ENCODE peak calls at places on chromosomes 16 and 17, in nine cellular contexts. N is A549, D is right cardiac atrium, Y is heart right ventricle, U is mesenchymal stem cell, E is RWPE2, H is lung, M is HCT116, W is IMR-90. Z is an unnamed sample. For H3K9me3, the result is how much of the 10 kb centered on the place peaks cover.

GRCh38 chr17:30482555-30482954 is 5.3 kb downstream of the GOSR1 start:
- DNase-seq in N (no peak), D (no peak), Y (no peak), U (no peak), E (no peak), H (no peak), M (no peak), W (no peak), Z (no peak)

GRCh38 chr17:55731586-55732250 is 9.1 kb upstream of the TMEM100 start:
- DNase-seq in N (no peak), D (peak), Y (peak), U (peak), E (no peak), H (no peak), M (no peak), W (peak), Z (no peak)

GRCh38 chr16:53041196-53041977 is 11.3 kb downstream of the CHD9NB start:
- DNase-seq in N (no peak), D (peak), Y (peak), U (peak), E (peak), H (no peak), M (no peak), W (peak), Z (no peak)

GRCh38 chr16:14337303-14338191 is 266.4 kb downstream of the MRTFB start:
- DNase-seq in N (no peak), D (no peak), Y (no peak), U (no peak), E (no peak), H (no peak), M (no peak), W (peak), Z (no peak)

GRCh38 chr17:52025231-52025630 is 133.3 kb downstream of the CA10 start:
- DNase-seq in N (no peak), D (no peak), Y (no peak), U (peak), E (no peak), H (no peak), M (no peak), W (no peak), Z (no peak)

GRCh38 chr17:67203818-67204217 is 41.2 kb downstream of the HELZ start:
- DNase-seq in N (no peak), D (no peak), Y (no peak), U (no peak), E (no peak), H (no peak), M (no peak), W (no peak), Z (no peak)

GRCh38 chr17:67215991-67216421 is 29.0 kb downstream of the HELZ start:
- DNase-seq in N (no peak), D (no peak), Y (no peak), U (no peak), E (no peak), H (no peak), M (no peak), W (no peak), Z (no peak)

GRCh38 chr17:42773290-42774035 is at the start of gene VPS25:
- DNase-seq in N (peak), D (peak), Y (peak), U (peak), E (no peak), H (peak), M (peak), W (peak), Z (peak)

GRCh38 chr17:33689725-33690124 is 396.6 kb upstream of the ASIC2 start:
- DNase-seq in N (peak), D (no peak), Y (no peak), U (no peak), E (no peak), H (no peak), M (no peak), W (no peak), Z (no peak)

GRCh38 chr17:78903101-78903779 is at the start of gene CEP295NL:
- DNase-seq in N (peak), D (peak), Y (no peak), U (peak), E (no peak), H (no peak), M (no peak), W (peak), Z (no peak)

GRCh38 chr16:73040735-73041402 is 7.1 kb downstream of the ZFHX3 start:
- DNase-seq in N (no peak), D (no peak), Y (no peak), U (no peak), E (no peak), H (no peak), M (no peak), W (no peak), Z (no peak)

GRCh38 chr17:81251091-81251942 is 12.2 kb downstream of the NDUFAF8 start:
- DNase-seq in N (no peak), D (peak), Y (no peak), U (no peak), E (no peak), H (no peak), M (no peak), W (no peak), Z (no peak)

GRCh38 chr16:23676924-23677480 is 1.7 kb upstream of the PLK1 start:
- DNase-seq in N (no peak), D (no peak), Y (no peak), U (no peak), E (no peak), H (no peak), M (no peak), W (no peak), Z (no peak)

GRCh38 chr16:12220721-12221120 is 244.2 kb downstream of the SNX29 start:
- DNase-seq in N (no peak), D (no peak), Y (no peak), U (no peak), E (no peak), H (no peak), M (no peak), W (no peak), Z (no peak)

GRCh38 chr17:82021728-82022309 is 859 bp downstream of the CENPX start:
- DNase-seq in N (no peak), D (no peak), Y (no peak), U (peak), E (no peak), H (no peak), M (no peak), W (no peak), Z (no peak)

GRCh38 chr17:4006165-4006589 is 41.9 kb upstream of the ATP2A3 start:
- DNase-seq in N (no peak), D (no peak), Y (no peak), U (no peak), E (no peak), H (peak), M (no peak), W (no peak), Z (no peak)

GRCh38 chr17:73335591-73336503 is 24.0 kb upstream of the CDC42EP4 start:
- DNase-seq in N (peak), D (no peak), Y (no peak), U (no peak), E (no peak), H (no peak), M (no peak), W (no peak), Z (no peak)

GRCh38 chr17:40980594-40980993 is 3.5 kb downstream of the KRT40 start:
- DNase-seq in N (no peak), D (no peak), Y (no peak), U (peak), E (no peak), H (no peak), M (no peak), W (peak), Z (no peak)

GRCh38 chr16:64394061-64394460 is 727.8 kb downstream of the CDH11 start:
- DNase-seq in N (no peak), D (no peak), Y (no peak), U (no peak), E (no peak), H (no peak), M (no peak), W (no peak), Z (no peak)

GRCh38 chr16:55369151-55369550 is 45.1 kb downstream of the IRX6 start:
- DNase-seq in N (no peak), D (no peak), Y (no peak), U (no peak), E (no peak), H (no peak), M (no peak), W (no peak), Z (no peak)

GRCh38 chr17:11944587-11944986 is 52.7 kb downstream of the ZNF18 start:
- DNase-seq in N (peak), D (no peak), Y (no peak), U (no peak), E (no peak), H (no peak), M (peak), W (no peak), Z (no peak)

GRCh38 chr17:76688165-76688622 is 22.6 kb downstream of the MXRA7 start:
- DNase-seq in N (peak), D (peak), Y (no peak), U (no peak), E (no peak), H (no peak), M (no peak), W (no peak), Z (no peak)

GRCh38 chr17:31197991-31198390 is 99.0 kb downstream of the OMG start:
- DNase-seq in N (no peak), D (no peak), Y (no peak), U (no peak), E (no peak), H (no peak), M (no peak), W (peak), Z (no peak)

GRCh38 chr16:8989099-8989878 is 25.6 kb upstream of the USP7 start:
- DNase-seq in N (no peak), D (no peak), Y (no peak), U (peak), E (no peak), H (no peak), M (no peak), W (no peak), Z (no peak)

GRCh38 chr17:29546834-29547233 is 20.0 kb downstream of the ABHD15 start:
- DNase-seq in N (no peak), D (no peak), Y (no peak), U (peak), E (no peak), H (no peak), M (no peak), W (no peak), Z (no peak)

GRCh38 chr17:65170839-65171238 is 33.7 kb downstream of the RGS9 start:
- DNase-seq in N (peak), D (peak), Y (peak), U (peak), E (no peak), H (peak), M (no peak), W (peak), Z (no peak)

GRCh38 chr16:77236063-77236511 is 36.9 kb downstream of the SYCE1L start:
- DNase-seq in N (peak), D (peak), Y (peak), U (peak), E (peak), H (peak), M (no peak), W (peak), Z (peak)

GRCh38 chr17:83203472-83204221 is 124.2 kb downstream of the METRNL start:
- DNase-seq in N (no peak), D (peak), Y (no peak), U (no peak), E (peak), H (no peak), M (no peak), W (no peak), Z (no peak)
- H3K9me3 ChIP-seq in N (under half), D (under half), Y (under half), U (under half), E (under half), H (under half), M (under half), W (under half), Z (under half)

GRCh38 chr17:916315-916714 is 63.3 kb downstream of the NXN start:
- DNase-seq in N (no peak), D (no peak), Y (no peak), U (no peak), E (no peak), H (no peak), M (no peak), W (no peak), Z (no peak)
- H3K27ac ChIP-seq in N (no peak), D (no peak), Y (peak), U (no peak), E (peak), H (peak), M (no peak), W (no peak), Z (no peak)

GRCh38 chr16:15976929-15977637 is 27.7 kb downstream of the ABCC1 start:
- DNase-seq in N (peak), D (peak), Y (no peak), U (peak), E (no peak), H (no peak), M (no peak), W (peak), Z (no peak)
- H3K9me3 ChIP-seq in N (under half), D (under half), Y (under half), U (under half), E (under half), H (under half), M (under half), W (under half), Z (under half)

DNA sequence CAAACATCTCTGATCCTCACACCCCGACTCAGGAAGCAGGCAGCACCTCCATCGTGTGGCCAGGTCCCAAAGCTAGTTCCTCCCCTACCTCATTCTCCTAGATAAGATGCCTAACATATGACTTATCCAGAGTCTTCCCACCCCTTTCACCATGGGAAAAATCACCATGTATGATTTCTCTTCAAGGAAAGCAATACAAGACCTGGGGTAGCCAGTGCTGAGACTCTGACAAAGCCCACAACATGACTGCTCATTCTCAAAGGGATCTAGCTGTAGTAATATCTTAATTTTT is 45.1 kb downstream of the CMTM4 start:
- DNase-seq in N (no peak), D (no peak), Y (no peak), U (no peak), E (no peak), H (no peak), M (no peak), W (no peak), Z (no peak)
- H3K27ac ChIP-seq in N (peak), D (no peak), Y (no peak), U (no peak), E (no peak), H (no peak), M (no peak), W (no peak), Z (no peak)

DNA sequence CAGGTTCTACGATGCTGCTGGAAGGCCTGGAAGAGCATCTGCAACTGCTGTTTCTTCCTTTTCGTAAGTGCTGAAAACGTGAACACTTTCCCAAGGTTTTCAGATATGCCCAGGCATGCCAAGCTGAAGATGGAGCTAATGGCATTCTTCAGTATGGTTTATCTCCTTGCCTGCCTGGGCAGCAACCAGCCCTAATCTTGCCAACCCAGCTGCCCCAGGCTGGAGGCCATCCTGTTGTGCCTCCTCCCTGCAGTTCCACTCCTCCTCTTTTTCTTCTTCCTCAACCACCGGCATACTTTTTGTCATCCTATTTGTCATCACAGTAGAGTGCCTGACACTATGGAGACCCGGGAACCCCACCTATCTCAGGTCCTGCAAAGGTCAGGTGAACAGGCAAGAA is 1849.3 kb downstream of the TP53TG3F start:
- DNase-seq in N (no peak), D (no peak), Y (no peak), U (no peak), E (no peak), H (no peak), M (no peak), W (no peak), Z (no peak)
- H3K9me3 ChIP-seq in N (under half), D (under half), Y (under half), U (under half), E (under half), H (under half), M (under half), W (under half), Z (under half)

DNA sequence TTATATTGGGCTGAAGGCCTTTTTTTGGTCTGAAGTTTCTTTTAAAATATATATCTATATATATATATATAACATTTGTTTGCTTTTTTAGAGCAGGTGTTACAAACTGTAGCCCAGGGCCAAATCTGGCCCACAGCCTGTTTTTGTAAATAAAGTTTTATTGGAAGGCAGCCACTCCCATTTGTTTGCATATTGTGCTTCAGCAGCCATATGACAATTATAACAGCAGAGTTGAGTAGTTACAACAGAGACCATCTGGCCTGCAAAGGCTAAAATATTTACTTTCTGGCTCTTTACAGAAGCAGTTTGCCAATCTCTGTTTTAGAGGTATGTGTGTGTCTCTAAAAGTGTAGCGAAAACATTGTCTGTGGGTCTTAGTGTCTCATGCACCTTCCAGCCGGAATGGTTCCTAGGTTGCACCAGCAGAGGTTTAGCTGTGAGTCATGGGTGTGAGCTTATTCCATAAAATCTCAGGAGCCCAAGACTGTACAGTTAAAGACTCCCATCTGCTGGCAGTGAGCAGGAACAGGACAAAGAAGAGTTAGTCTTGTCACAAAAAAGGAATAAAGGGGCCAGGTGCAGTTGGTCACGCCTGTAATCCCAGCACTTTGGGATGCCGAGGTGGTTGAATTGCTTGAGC is 23.8 kb downstream of the LCMT1 start:
- DNase-seq in N (peak), D (no peak), Y (no peak), U (peak), E (no peak), H (no peak), M (no peak), W (peak), Z (peak)
- H3K27ac ChIP-seq in N (no peak), D (no peak), Y (no peak), U (peak), E (no peak), H (no peak), M (no peak), W (no peak), Z (peak)

GRCh38 chr16:35252356-35252936 is 1793.0 kb downstream of the TP53TG3F start:
- DNase-seq in N (no peak), D (no peak), Y (no peak), U (no peak), E (no peak), H (no peak), M (no peak), W (peak), Z (no peak)
- H3K9me3 ChIP-seq in N (under half), D (under half), Y (under half), U (under half), E (under half), H (under half), M (under half), W (under half), Z (under half)

GRCh38 chr17:57370051-57370581 is 113.8 kb downstream of the MSI2 start:
- DNase-seq in N (peak), D (no peak), Y (no peak), U (peak), E (peak), H (no peak), M (no peak), W (peak), Z (peak)

GRCh38 chr17:57370583-57370982 is 114.3 kb downstream of the MSI2 start:
- DNase-seq in N (no peak), D (no peak), Y (no peak), U (no peak), E (no peak), H (no peak), M (no peak), W (no peak), Z (no peak)

GRCh38 chr17:57372156-57372555 is 115.8 kb downstream of the MSI2 start:
- DNase-seq in N (peak), D (no peak), Y (no peak), U (peak), E (no peak), H (no peak), M (peak), W (peak), Z (no peak)

GRCh38 chr17:57368637-57369336 is 112.5 kb downstream of the MSI2 start:
- DNase-seq in N (no peak), D (no peak), Y (no peak), U (peak), E (no peak), H (no peak), M (no peak), W (no peak), Z (no peak)

GRCh38 chr17:57369509-57369945 is 113.2 kb downstream of the MSI2 start:
- DNase-seq in N (no peak), D (no peak), Y (no peak), U (peak), E (no peak), H (no peak), M (no peak), W (peak), Z (no peak)
- H3K27ac ChIP-seq in N (peak), D (no peak), Y (peak), U (peak), E (peak), H (no peak), M (no peak), W (peak), Z (peak)

GRCh38 chr17:5183410-5183793 is 8.3 kb downstream of the ZNF594 start:
- DNase-seq in N (no peak), D (no peak), Y (no peak), U (no peak), E (no peak), H (no peak), M (no peak), W (no peak), Z (no peak)

GRCh38 chr17:5184284-5184683 is 7.4 kb downstream of the ZNF594 start:
- DNase-seq in N (no peak), D (no peak), Y (no peak), U (no peak), E (no peak), H (no peak), M (no peak), W (no peak), Z (no peak)

GRCh38 chr17:5182597-5183409 is 8.9 kb downstream of the ZNF594 start:
- DNase-seq in N (no peak), D (no peak), Y (no peak), U (no peak), E (no peak), H (no peak), M (no peak), W (no peak), Z (no peak)

GRCh38 chr17:5181509-5182305 is 10.0 kb downstream of the ZNF594 start:
- DNase-seq in N (no peak), D (no peak), Y (no peak), U (no peak), E (no peak), H (no peak), M (no peak), W (no peak), Z (no peak)

GRCh38 chr17:5179003-5179402 is 12.7 kb downstream of the ZNF594 start:
- DNase-seq in N (no peak), D (no peak), Y (no peak), U (no peak), E (no peak), H (no peak), M (no peak), W (no peak), Z (no peak)
- H3K9me3 ChIP-seq in N (half or more), D (under half), Y (half or more), U (half or more), E (under half), H (under half), M (under half), W (half or more), Z (half or more)

GRCh38 chr16:85629853-85630252 is 16.7 kb downstream of the GSE1 start:
- DNase-seq in N (no peak), D (no peak), Y (no peak), U (no peak), E (no peak), H (no peak), M (no peak), W (no peak), Z (no peak)
- H3K27ac ChIP-seq in N (no peak), D (no peak), Y (no peak), U (no peak), E (no peak), H (no peak), M (no peak), W (no peak), Z (no peak)

Z was measured in AG04450.